ENCODE peak calls at places on chromosome 14, in nine cellular contexts. X is kidney tubule cell; V is HuH-7; D is left ventricle myocardium superior; P is SK-N-DZ; L is activated naive CD4-positive, alpha-beta T cell treated with anti-CD3 and anti-CD28 coated beads, Interleukin-2, amount 50 U/mL, for 16 hours; C is lung; R is SW480; G is D341Med. H is an unnamed sample.
A peak's percentile ranks its signal among the peaks of the same experiment; 100 is the strongest.

GRCh38 chr14:32934891-32935633 is 3.6 kb upstream of the NPAS3 start:
- DNase-seq in X (no peak), V (no peak), D (no peak), P (peak; percentile 28), L (no peak), C (no peak), R (no peak), G (no peak), H (no peak)

GRCh38 chr14:56422703-56423213 is 156.8 kb upstream of the TMEM260 start:
- DNase-seq in X (peak; percentile 66), V (peak; percentile 29), D (peak; percentile 51), P (peak; percentile 64), L (no peak), C (peak; percentile 66), R (peak; percentile 51), G (peak; percentile 77), H (no peak)

GRCh38 chr14:38128640-38129039 is 79.1 kb upstream of the SSTR1 start:
- DNase-seq in X (no peak), V (no peak), D (no peak), P (no peak), L (no peak), C (no peak), R (no peak), G (no peak), H (no peak)

GRCh38 chr14:101132051-101132541 is 228.6 kb upstream of the RTL1 start:
- DNase-seq in X (no peak), V (no peak), D (no peak), P (no peak), L (no peak), C (peak; percentile 24), R (no peak), G (peak; percentile 12), H (no peak)

GRCh38 chr14:65333926-65334687 is 78.4 kb upstream of the FUT8 start:
- DNase-seq in X (no peak), V (no peak), D (peak; percentile 32), P (no peak), L (no peak), C (no peak), R (no peak), G (no peak), H (no peak)

GRCh38 chr14:77314043-77314442 is 6.6 kb downstream of the POMT2 start:
- DNase-seq in X (peak; percentile 85), V (no peak), D (no peak), P (no peak), L (no peak), C (no peak), R (peak; percentile 69), G (no peak), H (no peak)

GRCh38 chr14:52609445-52610044 is 56.9 kb downstream of the GPR137C start:
- DNase-seq in X (no peak), V (no peak), D (no peak), P (no peak), L (no peak), C (no peak), R (no peak), G (no peak), H (no peak)

GRCh38 chr14:103016071-103016470 is 41.3 kb downstream of the CDC42BPB start:
- DNase-seq in X (no peak), V (no peak), D (peak; percentile 59), P (no peak), L (no peak), C (no peak), R (no peak), G (no peak), H (no peak)

GRCh38 chr14:67269338-67270060 is 28.3 kb downstream of the PALS1 start:
- DNase-seq in X (peak; percentile 55), V (no peak), D (no peak), P (peak; percentile 9), L (no peak), C (no peak), R (no peak), G (no peak), H (peak; percentile 8)

GRCh38 chr14:27184371-27184901 is 586.6 kb upstream of the NOVA1 start:
- DNase-seq in X (peak; percentile 36), V (no peak), D (no peak), P (no peak), L (no peak), C (no peak), R (peak; percentile 63), G (no peak), H (no peak)

GRCh38 chr14:34067587-34067986 is 116.7 kb upstream of the EGLN3 start:
- DNase-seq in X (no peak), V (no peak), D (no peak), P (no peak), L (no peak), C (no peak), R (no peak), G (no peak), H (no peak)

H was measured in RCC 7860.